ENCODE peak calls at places on chromosome 21, in six cellular contexts. V is LoVo, G is HFFc6, Z is heart left ventricle, U is NCI-H1417, N is prostate gland. F is an unnamed sample.

GRCh38 chr21:35222541-35222941 is 173.4 kb upstream of the RUNX1 start:
- DNase-seq in V (no peak), G (no peak), Z (no peak), U (no peak), N (no peak), F (no peak)

GRCh38 chr21:14740692-14741091 is 194.6 kb upstream of the SAMSN1 start:
- DNase-seq in V (no peak), G (no peak), Z (no peak), U (no peak), N (no peak), F (no peak)

GRCh38 chr21:34612056-34612455 is 2.9 kb downstream of the RCAN1 start:
- DNase-seq in V (no peak), G (no peak), Z (no peak), U (peak), N (no peak), F (no peak)

GRCh38 chr21:22355949-22356348 is 1357.7 kb downstream of the NCAM2 start:
- DNase-seq in V (no peak), G (no peak), Z (no peak), U (no peak), N (no peak), F (no peak)

GRCh38 chr21:33976082-33976979 is 60.7 kb upstream of the ATP5PO start:
- DNase-seq in V (peak), G (peak), Z (no peak), U (no peak), N (no peak), F (peak)

GRCh38 chr21:30580132-30580531 is 10.1 kb downstream of the KRTAP22-2 start:
- DNase-seq in V (no peak), G (no peak), Z (no peak), U (no peak), N (peak), F (no peak)

GRCh38 chr21:35046223-35046690 is 2.8 kb downstream of the RUNX1 start:
- DNase-seq in V (no peak), G (no peak), Z (no peak), U (no peak), N (no peak), F (no peak)

GRCh38 chr21:41614456-41615010 is 106.6 kb upstream of the TMPRSS2 start:
- DNase-seq in V (no peak), G (no peak), Z (no peak), U (no peak), N (no peak), F (no peak)

GRCh38 chr21:29867796-29868195 is 72.0 kb downstream of the GRIK1 start:
- DNase-seq in V (no peak), G (no peak), Z (no peak), U (no peak), N (no peak), F (no peak)

GRCh38 chr21:28436286-28436932 is 556.3 kb downstream of the LTN1 start:
- DNase-seq in V (no peak), G (peak), Z (no peak), U (no peak), N (no peak), F (no peak)

GRCh38 chr21:26977741-26978140 is 10.9 kb upstream of the ADAMTS5 start:
- DNase-seq in V (no peak), G (no peak), Z (no peak), U (no peak), N (no peak), F (no peak)

GRCh38 chr21:25518491-25518911 is 88.8 kb downstream of the MRPL39 start:
- DNase-seq in V (no peak), G (no peak), Z (no peak), U (no peak), N (no peak), F (no peak)

GRCh38 chr21:44755227-44755626 is 43.9 kb upstream of the TSPEAR start:
- DNase-seq in V (no peak), G (no peak), Z (no peak), U (no peak), N (no peak), F (no peak)

GRCh38 chr21:28513450-28513849 is 479.2 kb downstream of the LTN1 start:
- DNase-seq in V (no peak), G (no peak), Z (no peak), U (no peak), N (no peak), F (no peak)

GRCh38 chr21:26070822-26071425 is 99.6 kb downstream of the APP start:
- DNase-seq in V (no peak), G (peak), Z (no peak), U (peak), N (no peak), F (no peak)

GRCh38 chr21:15023782-15024181 is 41.0 kb downstream of the NRIP1 start:
- DNase-seq in V (no peak), G (peak), Z (no peak), U (no peak), N (no peak), F (no peak)

GRCh38 chr21:33543505-33544129 is 779 bp downstream of the SON start:
- DNase-seq in V (no peak), G (peak), Z (peak), U (no peak), N (peak), F (peak)

GRCh38 chr21:34363733-34364132 is at the start of gene KCNE2:
- DNase-seq in V (no peak), G (no peak), Z (no peak), U (no peak), N (no peak), F (no peak)

GRCh38 chr21:44929242-44929798 is 8.6 kb upstream of the ITGB2 start:
- DNase-seq in V (no peak), G (no peak), Z (peak), U (no peak), N (no peak), F (no peak)

GRCh38 chr21:36070999-36071398 is 1.2 kb downstream of the CBR1 start:
- DNase-seq in V (no peak), G (no peak), Z (no peak), U (no peak), N (no peak), F (no peak)

GRCh38 chr21:29237110-29238051 is 61.3 kb upstream of the BACH1 start:
- DNase-seq in V (no peak), G (no peak), Z (no peak), U (no peak), N (no peak), F (no peak)

GRCh38 chr21:45016491-45017375 is 57.6 kb upstream of the ADARB1 start:
- DNase-seq in V (no peak), G (no peak), Z (peak), U (no peak), N (no peak), F (no peak)

GRCh38 chr21:38308010-38308784 is 51.4 kb downstream of the KCNJ15 start:
- DNase-seq in V (no peak), G (no peak), Z (no peak), U (no peak), N (no peak), F (no peak)

GRCh38 chr21:26443291-26443690 is 129.8 kb downstream of the CYYR1 start:
- DNase-seq in V (no peak), G (no peak), Z (no peak), U (no peak), N (no peak), F (no peak)

GRCh38 chr21:34668803-34669148 is at the start of gene CLIC6:
- DNase-seq in V (no peak), G (no peak), Z (no peak), U (no peak), N (no peak), F (no peak)

GRCh38 chr21:45427331-45428271 is 22.6 kb downstream of the COL18A1 start:
- DNase-seq in V (peak), G (peak), Z (peak), U (no peak), N (no peak), F (no peak)

GRCh38 chr21:29938968-29939858 is 583 bp downstream of the GRIK1 start:
- DNase-seq in V (no peak), G (no peak), Z (peak), U (no peak), N (no peak), F (no peak)

GRCh38 chr21:15289896-15290841 is 225.4 kb upstream of the NRIP1 start:
- DNase-seq in V (peak), G (no peak), Z (peak), U (peak), N (peak), F (no peak)

GRCh38 chr21:30248844-30249243 is 32.9 kb upstream of the CLDN8 start:
- DNase-seq in V (no peak), G (no peak), Z (no peak), U (no peak), N (no peak), F (no peak)

GRCh38 chr21:36087362-36088138 is 17.7 kb downstream of the CBR1 start:
- DNase-seq in V (no peak), G (peak), Z (no peak), U (no peak), N (no peak), F (no peak)

GRCh38 chr21:42120056-42120903 is 49.2 kb downstream of the UMODL1 start:
- DNase-seq in V (no peak), G (no peak), Z (peak), U (peak), N (peak), F (no peak)

F was measured in stimulated activated CD8-positive, alpha-beta memory T cell treated with anti-CD3 and anti-CD28 coated beads, Interleukin-2, amount 100 ng/mL, for 48 hours.